ENCODE peak calls at places on chromosome 1, in nine cellular contexts. M is omental fat pad, B is activated gamma-delta T cell, I is GM12864, J is A172, V is left ventricle myocardium inferior, Y is colonic mucosa, F is retina, P is nephron progenitor cell. N is an unnamed sample.

GRCh38 chr1:82503805-82504204 is 703.1 kb downstream of the ADGRL2 start:
- DNase-seq in M (no peak), B (no peak), I (no peak), J (no peak), V (no peak), Y (no peak), F (no peak), P (no peak), N (peak)

GRCh38 chr1:173122958-173123852 is 72.5 kb upstream of the TNFSF18 start:
- DNase-seq in M (no peak), B (no peak), I (no peak), J (peak), V (peak), Y (peak), F (peak), P (no peak), N (peak)

GRCh38 chr1:197062692-197063091 is 4.4 kb downstream of the F13B start:
- DNase-seq in M (no peak), B (no peak), I (peak), J (no peak), V (no peak), Y (no peak), F (no peak), P (no peak), N (no peak)

GRCh38 chr1:202214089-202214843 is 20.7 kb downstream of the LGR6 start:
- DNase-seq in M (no peak), B (no peak), I (no peak), J (no peak), V (no peak), Y (no peak), F (peak), P (peak), N (peak)

GRCh38 chr1:244858357-244858756 is 6.0 kb downstream of the HNRNPU start:
- DNase-seq in M (no peak), B (no peak), I (no peak), J (no peak), V (no peak), Y (no peak), F (no peak), P (no peak), N (no peak)

GRCh38 chr1:38500891-38501290 is 358.7 kb downstream of the RRAGC start:
- DNase-seq in M (no peak), B (no peak), I (no peak), J (no peak), V (no peak), Y (no peak), F (no peak), P (no peak), N (no peak)

GRCh38 chr1:103584537-103584936 is 13.1 kb downstream of the AMY2B start:
- DNase-seq in M (no peak), B (no peak), I (no peak), J (no peak), V (no peak), Y (no peak), F (no peak), P (no peak), N (no peak)

GRCh38 chr1:145750444-145750843 is 31.1 kb downstream of the CD160 start:
- DNase-seq in M (no peak), B (no peak), I (no peak), J (no peak), V (no peak), Y (no peak), F (no peak), P (no peak), N (peak)

GRCh38 chr1:230068952-230069684 is 2.1 kb downstream of the GALNT2 start:
- DNase-seq in M (no peak), B (no peak), I (no peak), J (no peak), V (no peak), Y (peak), F (peak), P (no peak), N (peak)

GRCh38 chr1:181341026-181341632 is 142.2 kb upstream of the CACNA1E start:
- DNase-seq in M (no peak), B (no peak), I (no peak), J (no peak), V (no peak), Y (no peak), F (no peak), P (no peak), N (no peak)